ENCODE peak calls at places on chromosomes 3 and 15, in seven cellular contexts. One of them, this sample, is unnamed. For H3K4me1, the result is how much of the 10 kb centered on the place peaks cover.

GRCh38 chr3:132088291-132088690 is 53.5 kb upstream of the CPNE4 start:
- DNase-seq in HepG2: no peak
- DNase-seq in sigmoid colon: no peak
- DNase-seq in K562: no peak
- DNase-seq in H1: no peak
- DNase-seq in prostate gland: no peak
- DNase-seq in HCT116: no peak
- DNase-seq in this sample: no peak

GRCh38 chr15:72591361-72591760 is 63.1 kb upstream of the GOLGA6B start:
- DNase-seq in HepG2: no peak
- DNase-seq in sigmoid colon: no peak
- DNase-seq in K562: no peak
- DNase-seq in H1: no peak
- DNase-seq in prostate gland: no peak
- DNase-seq in HCT116: no peak
- DNase-seq in this sample: no peak

GRCh38 chr3:148903022-148903442 is 37.9 kb downstream of the CPA3 start:
- DNase-seq in HepG2: no peak
- DNase-seq in sigmoid colon: no peak
- DNase-seq in K562: no peak
- DNase-seq in H1: no peak
- DNase-seq in prostate gland: no peak
- DNase-seq in HCT116: no peak
- DNase-seq in this sample: no peak

GRCh38 chr3:187519428-187519890 is 150.7 kb downstream of the SST start:
- DNase-seq in HepG2: no peak
- DNase-seq in sigmoid colon: no peak
- DNase-seq in K562: no peak
- DNase-seq in H1: peak
- DNase-seq in prostate gland: no peak
- DNase-seq in HCT116: no peak
- DNase-seq in this sample: no peak

GRCh38 chr3:55534876-55535275 is 47.8 kb upstream of the WNT5A start:
- DNase-seq in HepG2: no peak
- DNase-seq in sigmoid colon: no peak
- DNase-seq in K562: no peak
- DNase-seq in H1: no peak
- DNase-seq in prostate gland: no peak
- DNase-seq in HCT116: no peak
- DNase-seq in this sample: no peak

GRCh38 chr3:178205750-178206149 is 330.5 kb upstream of the KCNMB2 start:
- DNase-seq in HepG2: no peak
- DNase-seq in sigmoid colon: no peak
- DNase-seq in K562: no peak
- DNase-seq in H1: no peak
- DNase-seq in prostate gland: no peak
- DNase-seq in HCT116: no peak
- DNase-seq in this sample: no peak

GRCh38 chr3:32843504-32844321 is 25.9 kb downstream of the TRIM71 start:
- DNase-seq in HepG2: no peak
- DNase-seq in sigmoid colon: no peak
- DNase-seq in K562: no peak
- DNase-seq in H1: peak
- DNase-seq in prostate gland: no peak
- DNase-seq in HCT116: no peak
- DNase-seq in this sample: no peak

GRCh38 chr3:184868477-184868876 is 56.5 kb downstream of the VPS8 start:
- DNase-seq in HepG2: no peak
- DNase-seq in sigmoid colon: no peak
- DNase-seq in K562: no peak
- DNase-seq in H1: no peak
- DNase-seq in prostate gland: no peak
- DNase-seq in HCT116: no peak
- DNase-seq in this sample: no peak

GRCh38 chr3:166606988-166607387 is 769.8 kb upstream of the BCHE start:
- DNase-seq in HepG2: no peak
- DNase-seq in sigmoid colon: no peak
- DNase-seq in K562: no peak
- DNase-seq in H1: no peak
- DNase-seq in prostate gland: no peak
- DNase-seq in HCT116: no peak
- DNase-seq in this sample: no peak

GRCh38 chr15:81294501-81294850 is 29.5 kb downstream of the STARD5 start:
- DNase-seq in HepG2: no peak
- DNase-seq in sigmoid colon: no peak
- DNase-seq in K562: no peak
- DNase-seq in H1: no peak
- DNase-seq in prostate gland: no peak
- DNase-seq in HCT116: no peak
- DNase-seq in this sample: no peak

GRCh38 chr15:90432253-90432652 is 44.2 kb downstream of the IQGAP1 start:
- DNase-seq in HepG2: no peak
- DNase-seq in sigmoid colon: no peak
- DNase-seq in K562: no peak
- DNase-seq in H1: no peak
- DNase-seq in prostate gland: no peak
- DNase-seq in HCT116: no peak
- DNase-seq in this sample: no peak

GRCh38 chr3:133610031-133610430 is 36.5 kb downstream of the CDV3 start:
- DNase-seq in HepG2: no peak
- DNase-seq in sigmoid colon: no peak
- DNase-seq in K562: no peak
- DNase-seq in H1: no peak
- DNase-seq in prostate gland: no peak
- DNase-seq in HCT116: no peak
- DNase-seq in this sample: no peak

GRCh38 chr3:120022729-120023128 is 71.5 kb downstream of the GSK3B start:
- DNase-seq in HepG2: no peak
- DNase-seq in sigmoid colon: no peak
- DNase-seq in K562: no peak
- DNase-seq in H1: no peak
- DNase-seq in prostate gland: no peak
- DNase-seq in HCT116: no peak
- DNase-seq in this sample: no peak

GRCh38 chr3:56894912-56895431 is 93.2 kb upstream of the ARHGEF3 start:
- DNase-seq in HepG2: no peak
- DNase-seq in sigmoid colon: no peak
- DNase-seq in K562: no peak
- DNase-seq in H1: no peak
- DNase-seq in prostate gland: no peak
- DNase-seq in HCT116: no peak
- DNase-seq in this sample: no peak

GRCh38 chr3:83248454-83248853 is 1487.0 kb upstream of the GBE1 start:
- DNase-seq in HepG2: no peak
- DNase-seq in sigmoid colon: no peak
- DNase-seq in K562: no peak
- DNase-seq in H1: no peak
- DNase-seq in prostate gland: no peak
- DNase-seq in HCT116: no peak
- DNase-seq in this sample: no peak

GRCh38 chr3:53303957-53304356 is 43.4 kb downstream of the DCP1A start:
- DNase-seq in HepG2: no peak
- DNase-seq in sigmoid colon: no peak
- DNase-seq in K562: no peak
- DNase-seq in H1: no peak
- DNase-seq in prostate gland: no peak
- DNase-seq in HCT116: no peak
- DNase-seq in this sample: no peak

GRCh38 chr15:39729500-39729899 is 53.1 kb downstream of the FSIP1 start:
- DNase-seq in HepG2: no peak
- DNase-seq in sigmoid colon: no peak
- DNase-seq in K562: no peak
- DNase-seq in H1: no peak
- DNase-seq in prostate gland: no peak
- DNase-seq in HCT116: no peak
- DNase-seq in this sample: no peak

GRCh38 chr3:129503387-129504010 is 24.9 kb upstream of the RHO start:
- DNase-seq in HepG2: no peak
- DNase-seq in sigmoid colon: no peak
- DNase-seq in K562: no peak
- DNase-seq in H1: no peak
- DNase-seq in prostate gland: no peak
- DNase-seq in HCT116: no peak
- DNase-seq in this sample: no peak

DNA sequence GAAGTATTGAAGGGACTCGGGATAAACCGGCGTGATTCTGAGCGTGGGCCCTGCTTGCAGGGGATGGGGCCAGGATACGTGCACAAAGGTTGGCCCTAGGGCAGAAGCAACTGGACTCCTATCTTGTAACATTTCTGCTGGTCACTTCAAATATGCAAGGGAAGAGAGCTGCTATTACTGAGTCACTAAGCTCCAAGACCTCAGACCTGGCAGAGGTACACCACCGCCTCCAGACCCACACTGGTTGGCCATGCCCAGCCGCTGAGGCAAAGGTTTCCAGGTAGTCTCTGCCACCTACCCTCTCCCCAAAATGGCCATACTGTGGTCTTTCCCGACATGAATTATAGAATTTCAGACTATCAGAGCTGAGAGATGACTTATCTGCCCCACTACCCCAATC is 13.4 kb upstream of the STRA6 start:
- DNase-seq in HepG2: no peak
- DNase-seq in sigmoid colon: no peak
- DNase-seq in K562: no peak
- DNase-seq in H1: no peak
- DNase-seq in prostate gland: no peak
- DNase-seq in HCT116: no peak
- DNase-seq in this sample: no peak
- TF ChIP-seq POLR2AphosphoS5 in HepG2: no peak
- TF ChIP-seq POLR2AphosphoS5 in sigmoid colon: no peak
- TF ChIP-seq POLR2AphosphoS5 in K562: no peak
- TF ChIP-seq POLR2AphosphoS5 in H1: no peak
- TF ChIP-seq POLR2AphosphoS5 in prostate gland: no peak
- TF ChIP-seq POLR2AphosphoS5 in HCT116: no peak
- TF ChIP-seq POLR2AphosphoS5 in this sample: no peak

DNA sequence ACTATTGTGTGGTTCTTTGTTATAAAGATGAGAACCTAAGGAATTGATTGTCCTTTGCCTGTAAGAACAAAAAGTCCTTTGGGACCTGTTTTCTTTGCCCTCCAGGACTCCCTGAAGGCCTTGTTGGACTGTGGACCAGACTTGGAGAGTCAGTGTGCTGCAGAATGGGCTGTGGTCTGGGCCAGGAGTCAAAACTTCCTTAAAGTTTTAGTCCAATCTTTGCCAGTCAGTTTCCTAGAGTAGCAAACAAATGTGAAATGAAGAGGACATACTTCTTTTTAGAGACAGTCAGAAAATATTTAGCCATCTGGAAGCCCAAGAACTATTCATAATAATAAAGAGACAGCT is 45.4 kb downstream of the PDE8A start:
- DNase-seq in HepG2: no peak
- DNase-seq in sigmoid colon: no peak
- DNase-seq in K562: no peak
- DNase-seq in H1: no peak
- DNase-seq in prostate gland: no peak
- DNase-seq in HCT116: no peak
- DNase-seq in this sample: no peak
- H3K4me1 ChIP-seq in HepG2: half or more
- H3K4me1 ChIP-seq in sigmoid colon: under half
- H3K4me1 ChIP-seq in K562: under half
- H3K4me1 ChIP-seq in H1: under half
- H3K4me1 ChIP-seq in prostate gland: under half
- H3K4me1 ChIP-seq in HCT116: under half
- H3K4me1 ChIP-seq in this sample: under half

GRCh38 chr15:62928242-62928995 is 114.1 kb upstream of the TPM1 start:
- DNase-seq in HepG2: peak
- DNase-seq in sigmoid colon: no peak
- DNase-seq in K562: no peak
- DNase-seq in H1: no peak
- DNase-seq in prostate gland: no peak
- DNase-seq in HCT116: no peak
- DNase-seq in this sample: no peak
- TF ChIP-seq CTCF in HepG2: peak
- TF ChIP-seq CTCF in sigmoid colon: no peak
- TF ChIP-seq CTCF in K562: no peak
- TF ChIP-seq CTCF in H1: peak
- TF ChIP-seq CTCF in prostate gland: no peak
- TF ChIP-seq CTCF in HCT116: peak
- TF ChIP-seq CTCF in this sample: no peak

GRCh38 chr3:195548496-195548895 is 5.4 kb upstream of the PPP1R2 start:
- DNase-seq in HepG2: peak
- DNase-seq in sigmoid colon: no peak
- DNase-seq in K562: no peak
- DNase-seq in H1: no peak
- DNase-seq in prostate gland: no peak
- DNase-seq in HCT116: no peak
- DNase-seq in this sample: no peak

GRCh38 chr3:195548046-195548445 is 4.9 kb upstream of the PPP1R2 start:
- DNase-seq in HepG2: no peak
- DNase-seq in sigmoid colon: no peak
- DNase-seq in K562: no peak
- DNase-seq in H1: no peak
- DNase-seq in prostate gland: no peak
- DNase-seq in HCT116: no peak
- DNase-seq in this sample: no peak

GRCh38 chr3:195543642-195544536 is 764 bp upstream of the PPP1R2 start:
- DNase-seq in HepG2: peak
- DNase-seq in sigmoid colon: no peak
- DNase-seq in K562: peak
- DNase-seq in H1: no peak
- DNase-seq in prostate gland: no peak
- DNase-seq in HCT116: no peak
- DNase-seq in this sample: peak

GRCh38 chr3:195544634-195545033 is 1.5 kb upstream of the PPP1R2 start:
- DNase-seq in HepG2: no peak
- DNase-seq in sigmoid colon: peak
- DNase-seq in K562: no peak
- DNase-seq in H1: no peak
- DNase-seq in prostate gland: no peak
- DNase-seq in HCT116: no peak
- DNase-seq in this sample: no peak

DNA sequence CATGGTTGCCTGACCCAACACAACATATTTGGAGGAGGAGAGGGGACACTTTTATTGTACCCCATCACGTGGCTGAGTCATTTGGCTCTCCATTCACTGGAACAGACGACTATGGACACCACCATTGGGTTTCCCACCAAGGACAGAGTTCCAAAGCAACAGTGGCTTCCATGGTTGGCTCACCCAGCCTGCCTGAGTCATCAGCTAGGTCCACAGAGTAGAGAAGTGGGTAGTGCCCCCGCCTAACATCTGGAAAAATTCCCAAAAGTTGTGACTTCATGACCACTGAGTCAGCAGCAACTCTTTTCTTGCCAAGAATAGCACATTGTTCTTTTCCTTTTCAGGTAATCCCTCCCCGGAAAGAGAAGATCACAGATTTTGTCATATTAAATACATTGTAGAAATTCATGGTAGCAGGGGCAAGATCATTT is 3.0 kb upstream of the PPP1R2 start:
- DNase-seq in HepG2: peak
- DNase-seq in sigmoid colon: peak
- DNase-seq in K562: no peak
- DNase-seq in H1: no peak
- DNase-seq in prostate gland: peak
- DNase-seq in HCT116: peak
- DNase-seq in this sample: peak
- TF ChIP-seq POLR2AphosphoS5 in HepG2: no peak
- TF ChIP-seq POLR2AphosphoS5 in sigmoid colon: peak
- TF ChIP-seq POLR2AphosphoS5 in K562: no peak
- TF ChIP-seq POLR2AphosphoS5 in H1: no peak
- TF ChIP-seq POLR2AphosphoS5 in prostate gland: peak
- TF ChIP-seq POLR2AphosphoS5 in HCT116: peak
- TF ChIP-seq POLR2AphosphoS5 in this sample: no peak